ENCODE peak calls at places on chromosomes 12 and 14, in eight cellular contexts. One of them, this sample, is unnamed.

GRCh38 chr12:29552994-29553748 is 55.7 kb upstream of the OVCH1 start:
- DNase-seq in upper lobe of left lung: no peak
- DNase-seq in thoracic aorta: no peak
- DNase-seq in T-cell: no peak
- DNase-seq in NCI-H1930: no peak
- DNase-seq in stimulated activated CD8-positive, alpha-beta memory T cell treated with anti-CD3 and anti-CD28 coated beads, Interleukin-7, amount 100 ng/mL, for 4 hours: no peak
- DNase-seq in heart right ventricle: no peak
- DNase-seq in activated T-helper 1 cell treated with anti-CD3 and anti-CD28 coated beads, Interleukin-12 subunit alpha, Interleukin-12 subunit beta, Interleukin-2, Interleukin-4 antibody, amounts not matched to agents 30 ng/mL and 10 ng/mL and 1 ng/mL, durations not matched to agents 14 hours and 24 hours and 36 hours: no peak
- DNase-seq in this sample: no peak

GRCh38 chr14:66001356-66001755 is 484.8 kb upstream of the CCDC196 start:
- DNase-seq in NCI-H1930: no peak
- DNase-seq in heart right ventricle: no peak
- DNase-seq in activated T-helper 1 cell treated with anti-CD3 and anti-CD28 coated beads, Interleukin-12 subunit alpha, Interleukin-12 subunit beta, Interleukin-2, Interleukin-4 antibody, amounts not matched to agents 30 ng/mL and 10 ng/mL and 1 ng/mL, durations not matched to agents 14 hours and 24 hours and 36 hours: no peak
- DNase-seq in stimulated activated CD8-positive, alpha-beta memory T cell treated with anti-CD3 and anti-CD28 coated beads, Interleukin-7, amount 100 ng/mL, for 4 hours: no peak
- DNase-seq in thoracic aorta: no peak
- DNase-seq in upper lobe of left lung: peak
- DNase-seq in T-cell: no peak
- DNase-seq in this sample: no peak

GRCh38 chr12:130778776-130779175 is 60.3 kb downstream of the STX2 start:
- DNase-seq in NCI-H1930: no peak
- DNase-seq in thoracic aorta: no peak
- DNase-seq in stimulated activated CD8-positive, alpha-beta memory T cell treated with anti-CD3 and anti-CD28 coated beads, Interleukin-7, amount 100 ng/mL, for 4 hours: no peak
- DNase-seq in activated T-helper 1 cell treated with anti-CD3 and anti-CD28 coated beads, Interleukin-12 subunit alpha, Interleukin-12 subunit beta, Interleukin-2, Interleukin-4 antibody, amounts not matched to agents 30 ng/mL and 10 ng/mL and 1 ng/mL, durations not matched to agents 14 hours and 24 hours and 36 hours: no peak
- DNase-seq in heart right ventricle: no peak
- DNase-seq in upper lobe of left lung: no peak
- DNase-seq in T-cell: no peak
- DNase-seq in this sample: no peak

GRCh38 chr12:28486521-28486920 is 296.3 kb downstream of the CCDC91 start:
- DNase-seq in NCI-H1930: no peak
- DNase-seq in T-cell: no peak
- DNase-seq in thoracic aorta: no peak
- DNase-seq in upper lobe of left lung: no peak
- DNase-seq in activated T-helper 1 cell treated with anti-CD3 and anti-CD28 coated beads, Interleukin-12 subunit alpha, Interleukin-12 subunit beta, Interleukin-2, Interleukin-4 antibody, amounts not matched to agents 30 ng/mL and 10 ng/mL and 1 ng/mL, durations not matched to agents 14 hours and 24 hours and 36 hours: no peak
- DNase-seq in stimulated activated CD8-positive, alpha-beta memory T cell treated with anti-CD3 and anti-CD28 coated beads, Interleukin-7, amount 100 ng/mL, for 4 hours: no peak
- DNase-seq in heart right ventricle: no peak
- DNase-seq in this sample: no peak

GRCh38 chr14:95215094-95215493 is 57.8 kb upstream of the DICER1 start:
- DNase-seq in thoracic aorta: no peak
- DNase-seq in activated T-helper 1 cell treated with anti-CD3 and anti-CD28 coated beads, Interleukin-12 subunit alpha, Interleukin-12 subunit beta, Interleukin-2, Interleukin-4 antibody, amounts not matched to agents 30 ng/mL and 10 ng/mL and 1 ng/mL, durations not matched to agents 14 hours and 24 hours and 36 hours: no peak
- DNase-seq in NCI-H1930: no peak
- DNase-seq in stimulated activated CD8-positive, alpha-beta memory T cell treated with anti-CD3 and anti-CD28 coated beads, Interleukin-7, amount 100 ng/mL, for 4 hours: no peak
- DNase-seq in heart right ventricle: no peak
- DNase-seq in upper lobe of left lung: no peak
- DNase-seq in T-cell: no peak
- DNase-seq in this sample: no peak

GRCh38 chr12:109555431-109556315 is 17.6 kb downstream of the MMAB start:
- DNase-seq in activated T-helper 1 cell treated with anti-CD3 and anti-CD28 coated beads, Interleukin-12 subunit alpha, Interleukin-12 subunit beta, Interleukin-2, Interleukin-4 antibody, amounts not matched to agents 30 ng/mL and 10 ng/mL and 1 ng/mL, durations not matched to agents 14 hours and 24 hours and 36 hours: no peak
- DNase-seq in stimulated activated CD8-positive, alpha-beta memory T cell treated with anti-CD3 and anti-CD28 coated beads, Interleukin-7, amount 100 ng/mL, for 4 hours: no peak
- DNase-seq in heart right ventricle: no peak
- DNase-seq in upper lobe of left lung: no peak
- DNase-seq in NCI-H1930: no peak
- DNase-seq in T-cell: no peak
- DNase-seq in thoracic aorta: no peak
- DNase-seq in this sample: no peak

GRCh38 chr12:70049596-70050360 is 193.5 kb upstream of the CNOT2 start:
- DNase-seq in stimulated activated CD8-positive, alpha-beta memory T cell treated with anti-CD3 and anti-CD28 coated beads, Interleukin-7, amount 100 ng/mL, for 4 hours: peak
- DNase-seq in upper lobe of left lung: no peak
- DNase-seq in activated T-helper 1 cell treated with anti-CD3 and anti-CD28 coated beads, Interleukin-12 subunit alpha, Interleukin-12 subunit beta, Interleukin-2, Interleukin-4 antibody, amounts not matched to agents 30 ng/mL and 10 ng/mL and 1 ng/mL, durations not matched to agents 14 hours and 24 hours and 36 hours: peak
- DNase-seq in NCI-H1930: no peak
- DNase-seq in T-cell: peak
- DNase-seq in thoracic aorta: no peak
- DNase-seq in heart right ventricle: no peak
- DNase-seq in this sample: no peak

GRCh38 chr14:39374846-39375245 is 57.4 kb downstream of the FBXO33 start:
- DNase-seq in NCI-H1930: no peak
- DNase-seq in upper lobe of left lung: no peak
- DNase-seq in T-cell: no peak
- DNase-seq in activated T-helper 1 cell treated with anti-CD3 and anti-CD28 coated beads, Interleukin-12 subunit alpha, Interleukin-12 subunit beta, Interleukin-2, Interleukin-4 antibody, amounts not matched to agents 30 ng/mL and 10 ng/mL and 1 ng/mL, durations not matched to agents 14 hours and 24 hours and 36 hours: no peak
- DNase-seq in heart right ventricle: no peak
- DNase-seq in stimulated activated CD8-positive, alpha-beta memory T cell treated with anti-CD3 and anti-CD28 coated beads, Interleukin-7, amount 100 ng/mL, for 4 hours: no peak
- DNase-seq in thoracic aorta: no peak
- DNase-seq in this sample: peak

GRCh38 chr14:52064174-52064573 is 4.7 kb downstream of the NID2 start:
- DNase-seq in upper lobe of left lung: no peak
- DNase-seq in NCI-H1930: no peak
- DNase-seq in thoracic aorta: no peak
- DNase-seq in stimulated activated CD8-positive, alpha-beta memory T cell treated with anti-CD3 and anti-CD28 coated beads, Interleukin-7, amount 100 ng/mL, for 4 hours: no peak
- DNase-seq in T-cell: no peak
- DNase-seq in heart right ventricle: no peak
- DNase-seq in activated T-helper 1 cell treated with anti-CD3 and anti-CD28 coated beads, Interleukin-12 subunit alpha, Interleukin-12 subunit beta, Interleukin-2, Interleukin-4 antibody, amounts not matched to agents 30 ng/mL and 10 ng/mL and 1 ng/mL, durations not matched to agents 14 hours and 24 hours and 36 hours: no peak
- DNase-seq in this sample: no peak

GRCh38 chr14:90518941-90519256 is 122.1 kb downstream of the CALM1 start:
- DNase-seq in stimulated activated CD8-positive, alpha-beta memory T cell treated with anti-CD3 and anti-CD28 coated beads, Interleukin-7, amount 100 ng/mL, for 4 hours: no peak
- DNase-seq in T-cell: peak
- DNase-seq in thoracic aorta: no peak
- DNase-seq in heart right ventricle: no peak
- DNase-seq in upper lobe of left lung: no peak
- DNase-seq in activated T-helper 1 cell treated with anti-CD3 and anti-CD28 coated beads, Interleukin-12 subunit alpha, Interleukin-12 subunit beta, Interleukin-2, Interleukin-4 antibody, amounts not matched to agents 30 ng/mL and 10 ng/mL and 1 ng/mL, durations not matched to agents 14 hours and 24 hours and 36 hours: peak
- DNase-seq in NCI-H1930: no peak
- DNase-seq in this sample: peak

GRCh38 chr12:104143918-104144317 is 5.9 kb upstream of the NFYB start:
- DNase-seq in thoracic aorta: no peak
- DNase-seq in heart right ventricle: no peak
- DNase-seq in stimulated activated CD8-positive, alpha-beta memory T cell treated with anti-CD3 and anti-CD28 coated beads, Interleukin-7, amount 100 ng/mL, for 4 hours: no peak
- DNase-seq in upper lobe of left lung: no peak
- DNase-seq in T-cell: no peak
- DNase-seq in NCI-H1930: no peak
- DNase-seq in activated T-helper 1 cell treated with anti-CD3 and anti-CD28 coated beads, Interleukin-12 subunit alpha, Interleukin-12 subunit beta, Interleukin-2, Interleukin-4 antibody, amounts not matched to agents 30 ng/mL and 10 ng/mL and 1 ng/mL, durations not matched to agents 14 hours and 24 hours and 36 hours: no peak
- DNase-seq in this sample: no peak

GRCh38 chr12:124496584-124496983 is 70.8 kb downstream of the NCOR2 start:
- DNase-seq in heart right ventricle: peak
- DNase-seq in thoracic aorta: no peak
- DNase-seq in upper lobe of left lung: no peak
- DNase-seq in activated T-helper 1 cell treated with anti-CD3 and anti-CD28 coated beads, Interleukin-12 subunit alpha, Interleukin-12 subunit beta, Interleukin-2, Interleukin-4 antibody, amounts not matched to agents 30 ng/mL and 10 ng/mL and 1 ng/mL, durations not matched to agents 14 hours and 24 hours and 36 hours: no peak
- DNase-seq in T-cell: no peak
- DNase-seq in NCI-H1930: no peak
- DNase-seq in stimulated activated CD8-positive, alpha-beta memory T cell treated with anti-CD3 and anti-CD28 coated beads, Interleukin-7, amount 100 ng/mL, for 4 hours: no peak
- DNase-seq in this sample: no peak

GRCh38 chr12:94783343-94783742 is 133.0 kb upstream of the TMCC3 start:
- DNase-seq in heart right ventricle: no peak
- DNase-seq in activated T-helper 1 cell treated with anti-CD3 and anti-CD28 coated beads, Interleukin-12 subunit alpha, Interleukin-12 subunit beta, Interleukin-2, Interleukin-4 antibody, amounts not matched to agents 30 ng/mL and 10 ng/mL and 1 ng/mL, durations not matched to agents 14 hours and 24 hours and 36 hours: no peak
- DNase-seq in T-cell: no peak
- DNase-seq in thoracic aorta: no peak
- DNase-seq in upper lobe of left lung: no peak
- DNase-seq in NCI-H1930: no peak
- DNase-seq in stimulated activated CD8-positive, alpha-beta memory T cell treated with anti-CD3 and anti-CD28 coated beads, Interleukin-7, amount 100 ng/mL, for 4 hours: no peak
- DNase-seq in this sample: no peak

GRCh38 chr12:65881348-65881961 is 57.2 kb downstream of the HMGA2 start:
- DNase-seq in thoracic aorta: no peak
- DNase-seq in upper lobe of left lung: peak
- DNase-seq in activated T-helper 1 cell treated with anti-CD3 and anti-CD28 coated beads, Interleukin-12 subunit alpha, Interleukin-12 subunit beta, Interleukin-2, Interleukin-4 antibody, amounts not matched to agents 30 ng/mL and 10 ng/mL and 1 ng/mL, durations not matched to agents 14 hours and 24 hours and 36 hours: no peak
- DNase-seq in heart right ventricle: peak
- DNase-seq in T-cell: no peak
- DNase-seq in NCI-H1930: no peak
- DNase-seq in stimulated activated CD8-positive, alpha-beta memory T cell treated with anti-CD3 and anti-CD28 coated beads, Interleukin-7, amount 100 ng/mL, for 4 hours: no peak
- DNase-seq in this sample: peak

GRCh38 chr12:45065125-45065626 is 14.3 kb upstream of the DBX2 start:
- DNase-seq in thoracic aorta: no peak
- DNase-seq in NCI-H1930: no peak
- DNase-seq in T-cell: no peak
- DNase-seq in activated T-helper 1 cell treated with anti-CD3 and anti-CD28 coated beads, Interleukin-12 subunit alpha, Interleukin-12 subunit beta, Interleukin-2, Interleukin-4 antibody, amounts not matched to agents 30 ng/mL and 10 ng/mL and 1 ng/mL, durations not matched to agents 14 hours and 24 hours and 36 hours: no peak
- DNase-seq in heart right ventricle: no peak
- DNase-seq in upper lobe of left lung: no peak
- DNase-seq in stimulated activated CD8-positive, alpha-beta memory T cell treated with anti-CD3 and anti-CD28 coated beads, Interleukin-7, amount 100 ng/mL, for 4 hours: no peak
- DNase-seq in this sample: no peak

GRCh38 chr12:39905152-39905551 is 200.7 kb downstream of the SLC2A13 start:
- DNase-seq in activated T-helper 1 cell treated with anti-CD3 and anti-CD28 coated beads, Interleukin-12 subunit alpha, Interleukin-12 subunit beta, Interleukin-2, Interleukin-4 antibody, amounts not matched to agents 30 ng/mL and 10 ng/mL and 1 ng/mL, durations not matched to agents 14 hours and 24 hours and 36 hours: no peak
- DNase-seq in stimulated activated CD8-positive, alpha-beta memory T cell treated with anti-CD3 and anti-CD28 coated beads, Interleukin-7, amount 100 ng/mL, for 4 hours: no peak
- DNase-seq in thoracic aorta: no peak
- DNase-seq in upper lobe of left lung: no peak
- DNase-seq in heart right ventricle: peak
- DNase-seq in NCI-H1930: no peak
- DNase-seq in T-cell: no peak
- DNase-seq in this sample: no peak

GRCh38 chr12:47777741-47778558 is 4.9 kb downstream of the SLC48A1 start:
- DNase-seq in thoracic aorta: no peak
- DNase-seq in activated T-helper 1 cell treated with anti-CD3 and anti-CD28 coated beads, Interleukin-12 subunit alpha, Interleukin-12 subunit beta, Interleukin-2, Interleukin-4 antibody, amounts not matched to agents 30 ng/mL and 10 ng/mL and 1 ng/mL, durations not matched to agents 14 hours and 24 hours and 36 hours: no peak
- DNase-seq in NCI-H1930: no peak
- DNase-seq in T-cell: no peak
- DNase-seq in upper lobe of left lung: no peak
- DNase-seq in stimulated activated CD8-positive, alpha-beta memory T cell treated with anti-CD3 and anti-CD28 coated beads, Interleukin-7, amount 100 ng/mL, for 4 hours: no peak
- DNase-seq in heart right ventricle: no peak
- DNase-seq in this sample: no peak

GRCh38 chr12:58364389-58365086 is 423.2 kb downstream of the ATP23 start:
- DNase-seq in stimulated activated CD8-positive, alpha-beta memory T cell treated with anti-CD3 and anti-CD28 coated beads, Interleukin-7, amount 100 ng/mL, for 4 hours: no peak
- DNase-seq in T-cell: no peak
- DNase-seq in activated T-helper 1 cell treated with anti-CD3 and anti-CD28 coated beads, Interleukin-12 subunit alpha, Interleukin-12 subunit beta, Interleukin-2, Interleukin-4 antibody, amounts not matched to agents 30 ng/mL and 10 ng/mL and 1 ng/mL, durations not matched to agents 14 hours and 24 hours and 36 hours: no peak
- DNase-seq in upper lobe of left lung: no peak
- DNase-seq in NCI-H1930: no peak
- DNase-seq in thoracic aorta: no peak
- DNase-seq in heart right ventricle: no peak
- DNase-seq in this sample: peak

GRCh38 chr12:89924191-89924590 is 215.6 kb upstream of the ATP2B1 start:
- DNase-seq in activated T-helper 1 cell treated with anti-CD3 and anti-CD28 coated beads, Interleukin-12 subunit alpha, Interleukin-12 subunit beta, Interleukin-2, Interleukin-4 antibody, amounts not matched to agents 30 ng/mL and 10 ng/mL and 1 ng/mL, durations not matched to agents 14 hours and 24 hours and 36 hours: no peak
- DNase-seq in stimulated activated CD8-positive, alpha-beta memory T cell treated with anti-CD3 and anti-CD28 coated beads, Interleukin-7, amount 100 ng/mL, for 4 hours: no peak
- DNase-seq in T-cell: no peak
- DNase-seq in heart right ventricle: no peak
- DNase-seq in upper lobe of left lung: no peak
- DNase-seq in NCI-H1930: no peak
- DNase-seq in thoracic aorta: no peak
- DNase-seq in this sample: no peak

GRCh38 chr12:48765753-48766162 is 23.1 kb downstream of the ADCY6 start:
- DNase-seq in heart right ventricle: no peak
- DNase-seq in T-cell: no peak
- DNase-seq in thoracic aorta: no peak
- DNase-seq in stimulated activated CD8-positive, alpha-beta memory T cell treated with anti-CD3 and anti-CD28 coated beads, Interleukin-7, amount 100 ng/mL, for 4 hours: no peak
- DNase-seq in upper lobe of left lung: no peak
- DNase-seq in NCI-H1930: no peak
- DNase-seq in activated T-helper 1 cell treated with anti-CD3 and anti-CD28 coated beads, Interleukin-12 subunit alpha, Interleukin-12 subunit beta, Interleukin-2, Interleukin-4 antibody, amounts not matched to agents 30 ng/mL and 10 ng/mL and 1 ng/mL, durations not matched to agents 14 hours and 24 hours and 36 hours: peak
- DNase-seq in this sample: no peak

GRCh38 chr12:26124491-26125450 is at the start of gene BHLHE41:
- DNase-seq in heart right ventricle: peak
- DNase-seq in stimulated activated CD8-positive, alpha-beta memory T cell treated with anti-CD3 and anti-CD28 coated beads, Interleukin-7, amount 100 ng/mL, for 4 hours: no peak
- DNase-seq in T-cell: no peak
- DNase-seq in NCI-H1930: peak
- DNase-seq in thoracic aorta: peak
- DNase-seq in upper lobe of left lung: peak
- DNase-seq in activated T-helper 1 cell treated with anti-CD3 and anti-CD28 coated beads, Interleukin-12 subunit alpha, Interleukin-12 subunit beta, Interleukin-2, Interleukin-4 antibody, amounts not matched to agents 30 ng/mL and 10 ng/mL and 1 ng/mL, durations not matched to agents 14 hours and 24 hours and 36 hours: no peak
- DNase-seq in this sample: peak

GRCh38 chr12:2653461-2653965 is 141.3 kb upstream of the FKBP4 start:
- DNase-seq in upper lobe of left lung: no peak
- DNase-seq in thoracic aorta: no peak
- DNase-seq in heart right ventricle: no peak
- DNase-seq in stimulated activated CD8-positive, alpha-beta memory T cell treated with anti-CD3 and anti-CD28 coated beads, Interleukin-7, amount 100 ng/mL, for 4 hours: no peak
- DNase-seq in T-cell: no peak
- DNase-seq in activated T-helper 1 cell treated with anti-CD3 and anti-CD28 coated beads, Interleukin-12 subunit alpha, Interleukin-12 subunit beta, Interleukin-2, Interleukin-4 antibody, amounts not matched to agents 30 ng/mL and 10 ng/mL and 1 ng/mL, durations not matched to agents 14 hours and 24 hours and 36 hours: no peak
- DNase-seq in NCI-H1930: no peak
- DNase-seq in this sample: no peak

GRCh38 chr12:100986595-100987547 is 192.3 kb downstream of the ANO4 start:
- DNase-seq in stimulated activated CD8-positive, alpha-beta memory T cell treated with anti-CD3 and anti-CD28 coated beads, Interleukin-7, amount 100 ng/mL, for 4 hours: no peak
- DNase-seq in upper lobe of left lung: no peak
- DNase-seq in NCI-H1930: no peak
- DNase-seq in T-cell: no peak
- DNase-seq in heart right ventricle: no peak
- DNase-seq in thoracic aorta: no peak
- DNase-seq in activated T-helper 1 cell treated with anti-CD3 and anti-CD28 coated beads, Interleukin-12 subunit alpha, Interleukin-12 subunit beta, Interleukin-2, Interleukin-4 antibody, amounts not matched to agents 30 ng/mL and 10 ng/mL and 1 ng/mL, durations not matched to agents 14 hours and 24 hours and 36 hours: no peak
- DNase-seq in this sample: peak

GRCh38 chr12:113049976-113050742 is 6.4 kb upstream of the DTX1 start:
- DNase-seq in thoracic aorta: no peak
- DNase-seq in heart right ventricle: no peak
- DNase-seq in T-cell: no peak
- DNase-seq in stimulated activated CD8-positive, alpha-beta memory T cell treated with anti-CD3 and anti-CD28 coated beads, Interleukin-7, amount 100 ng/mL, for 4 hours: no peak
- DNase-seq in NCI-H1930: no peak
- DNase-seq in activated T-helper 1 cell treated with anti-CD3 and anti-CD28 coated beads, Interleukin-12 subunit alpha, Interleukin-12 subunit beta, Interleukin-2, Interleukin-4 antibody, amounts not matched to agents 30 ng/mL and 10 ng/mL and 1 ng/mL, durations not matched to agents 14 hours and 24 hours and 36 hours: no peak
- DNase-seq in upper lobe of left lung: no peak
- DNase-seq in this sample: no peak

GRCh38 chr12:75816892-75817291 is 214.7 kb downstream of the PHLDA1 start:
- DNase-seq in NCI-H1930: no peak
- DNase-seq in upper lobe of left lung: no peak
- DNase-seq in thoracic aorta: no peak
- DNase-seq in heart right ventricle: no peak
- DNase-seq in T-cell: no peak
- DNase-seq in stimulated activated CD8-positive, alpha-beta memory T cell treated with anti-CD3 and anti-CD28 coated beads, Interleukin-7, amount 100 ng/mL, for 4 hours: no peak
- DNase-seq in activated T-helper 1 cell treated with anti-CD3 and anti-CD28 coated beads, Interleukin-12 subunit alpha, Interleukin-12 subunit beta, Interleukin-2, Interleukin-4 antibody, amounts not matched to agents 30 ng/mL and 10 ng/mL and 1 ng/mL, durations not matched to agents 14 hours and 24 hours and 36 hours: no peak
- DNase-seq in this sample: peak

GRCh38 chr12:15757553-15758255 is 31.5 kb downstream of the EPS8 start:
- DNase-seq in stimulated activated CD8-positive, alpha-beta memory T cell treated with anti-CD3 and anti-CD28 coated beads, Interleukin-7, amount 100 ng/mL, for 4 hours: no peak
- DNase-seq in thoracic aorta: peak
- DNase-seq in heart right ventricle: no peak
- DNase-seq in T-cell: no peak
- DNase-seq in upper lobe of left lung: peak
- DNase-seq in activated T-helper 1 cell treated with anti-CD3 and anti-CD28 coated beads, Interleukin-12 subunit alpha, Interleukin-12 subunit beta, Interleukin-2, Interleukin-4 antibody, amounts not matched to agents 30 ng/mL and 10 ng/mL and 1 ng/mL, durations not matched to agents 14 hours and 24 hours and 36 hours: no peak
- DNase-seq in NCI-H1930: no peak
- DNase-seq in this sample: peak